ENCODE peak calls at places on chromosomes 16 and 17, in five cellular contexts. D is stimulated activated naive CD8-positive, alpha-beta T cell treated with anti-CD3 and anti-CD28 coated beads, Interleukin-15, Interleukin-2, amounts not matched to agents 100 U/mL and 50 U/mL, for 24 hours; O is NCI-H345; S is left cardiac atrium; P is tibial nerve. B is an unnamed sample.

GRCh38 chr16:73196670-73197069 is 148.7 kb upstream of the ZFHX3 start:
- DNase-seq in D (peak), O (no peak), P (peak), S (peak), B (peak)

GRCh38 chr16:89009343-89010209 is 32.6 kb upstream of the CBFA2T3 start:
- DNase-seq in D (no peak), O (no peak), S (peak), P (no peak), B (no peak)

GRCh38 chr17:48627242-48627597 is 1.1 kb upstream of the HOXB9 start:
- DNase-seq in S (no peak), D (no peak), P (no peak), O (no peak), B (no peak)

GRCh38 chr16:57507414-57508083 is 21.3 kb upstream of the DOK4 start:
- DNase-seq in D (no peak), O (peak), S (no peak), P (no peak), B (no peak)

GRCh38 chr16:10088380-10088793 is 93.8 kb downstream of the GRIN2A start:
- DNase-seq in P (no peak), D (no peak), O (no peak), S (peak), B (no peak)

GRCh38 chr16:19168173-19169080 is at the start of gene SYT17:
- DNase-seq in P (no peak), D (no peak), O (peak), S (peak), B (peak)

GRCh38 chr16:34078697-34079096 is 619.3 kb downstream of the TP53TG3F start:
- DNase-seq in D (no peak), P (no peak), O (no peak), S (no peak), B (peak)

GRCh38 chr16:12315330-12316138 is 339.0 kb downstream of the SNX29 start:
- DNase-seq in D (no peak), P (no peak), S (no peak), O (peak), B (no peak)

GRCh38 chr16:27773344-27773743 is 223.4 kb downstream of the KATNIP start:
- DNase-seq in S (no peak), O (no peak), P (no peak), D (no peak), B (no peak)

GRCh38 chr16:79943738-79944137 is 343.2 kb upstream of the MAF start:
- DNase-seq in P (no peak), D (no peak), O (no peak), S (no peak), B (no peak)

GRCh38 chr17:2177235-2177811 is 122.4 kb downstream of the HIC1 start:
- DNase-seq in S (no peak), P (no peak), O (no peak), D (no peak), B (peak)

GRCh38 chr16:20865420-20866126 is 34.6 kb downstream of the DCUN1D3 start:
- DNase-seq in P (no peak), O (no peak), D (no peak), S (no peak), B (no peak)

GRCh38 chr16:57464523-57464922 is 2.0 kb downstream of the POLR2C start:
- DNase-seq in P (no peak), O (no peak), S (no peak), D (no peak), B (no peak)

GRCh38 chr17:60495260-60495659 is 30.8 kb downstream of the APPBP2 start:
- DNase-seq in P (no peak), O (no peak), D (no peak), S (no peak), B (no peak)

GRCh38 chr17:794876-795275 is 12.7 kb downstream of the MRM3 start:
- DNase-seq in P (peak), O (peak), D (peak), S (peak), B (peak)

GRCh38 chr16:75231570-75231969 is 12.8 kb downstream of the CTRB1 start:
- DNase-seq in O (no peak), S (no peak), P (no peak), D (no peak), B (no peak)

GRCh38 chr17:31550389-31551056 is 159.0 kb downstream of the RAB11FIP4 start:
- DNase-seq in P (no peak), D (no peak), O (no peak), S (no peak), B (peak)

GRCh38 chr17:27810902-27811557 is 10.7 kb upstream of the NOS2 start:
- DNase-seq in P (no peak), S (no peak), O (no peak), D (no peak), B (no peak)

GRCh38 chr17:38693700-38694329 is 11.3 kb upstream of the MLLT6 start:
- DNase-seq in S (peak), O (no peak), D (no peak), P (peak), B (peak)

GRCh38 chr17:511001-511690 is 158.5 kb upstream of the RPH3AL start:
- DNase-seq in O (no peak), S (no peak), D (no peak), P (no peak), B (no peak)

GRCh38 chr17:52049051-52049450 is 109.5 kb downstream of the CA10 start:
- DNase-seq in O (no peak), S (no peak), P (no peak), D (no peak), B (no peak)

GRCh38 chr17:3598078-3598477 is 11.1 kb downstream of the TRPV1 start:
- DNase-seq in P (no peak), D (no peak), O (no peak), S (peak), B (no peak)

GRCh38 chr17:39339272-39339671 is 62.2 kb downstream of the FBXL20 start:
- DNase-seq in D (no peak), S (no peak), O (no peak), P (no peak), B (no peak)

GRCh38 chr16:50261160-50261706 is 5.1 kb upstream of the ADCY7 start:
- DNase-seq in S (no peak), D (no peak), O (no peak), P (no peak), B (no peak)